ENCODE peak calls at places on chromosome 11, in five cellular contexts. One of them, this sample, is unnamed.

GRCh38 chr11:76769645-76770586 is 13.2 kb upstream of the TSKU start:
- DNase-seq in HEK293T: no peak
- DNase-seq in stimulated activated CD8-positive, alpha-beta memory T cell treated with anti-CD3 and anti-CD28 coated beads, Interleukin-4, amount 100 ng/mL, for 48 hours: no peak
- DNase-seq in stimulated activated CD4-positive, alpha-beta T cell treated with anti-CD3 and anti-CD28 coated beads, Interleukin-1b, Interleukin-23, amount 100 ng/mL, for 4 hours: no peak
- DNase-seq in GM06990: no peak
- DNase-seq in this sample: no peak

GRCh38 chr11:11293798-11294611 is 59.0 kb downstream of the CSNK2A3 start:
- DNase-seq in HEK293T: no peak
- DNase-seq in stimulated activated CD8-positive, alpha-beta memory T cell treated with anti-CD3 and anti-CD28 coated beads, Interleukin-4, amount 100 ng/mL, for 48 hours: no peak
- DNase-seq in stimulated activated CD4-positive, alpha-beta T cell treated with anti-CD3 and anti-CD28 coated beads, Interleukin-1b, Interleukin-23, amount 100 ng/mL, for 4 hours: no peak
- DNase-seq in GM06990: no peak
- DNase-seq in this sample: no peak

GRCh38 chr11:67255353-67255752 is 10.9 kb upstream of the GRK2 start:
- DNase-seq in HEK293T: no peak
- DNase-seq in stimulated activated CD8-positive, alpha-beta memory T cell treated with anti-CD3 and anti-CD28 coated beads, Interleukin-4, amount 100 ng/mL, for 48 hours: no peak
- DNase-seq in stimulated activated CD4-positive, alpha-beta T cell treated with anti-CD3 and anti-CD28 coated beads, Interleukin-1b, Interleukin-23, amount 100 ng/mL, for 4 hours: no peak
- DNase-seq in GM06990: no peak
- DNase-seq in this sample: no peak

GRCh38 chr11:112213753-112214152 is 12.5 kb upstream of the PTS start:
- DNase-seq in HEK293T: no peak
- DNase-seq in stimulated activated CD8-positive, alpha-beta memory T cell treated with anti-CD3 and anti-CD28 coated beads, Interleukin-4, amount 100 ng/mL, for 48 hours: no peak
- DNase-seq in stimulated activated CD4-positive, alpha-beta T cell treated with anti-CD3 and anti-CD28 coated beads, Interleukin-1b, Interleukin-23, amount 100 ng/mL, for 4 hours: no peak
- DNase-seq in GM06990: no peak
- DNase-seq in this sample: no peak

GRCh38 chr11:116925050-116925449 is 87.6 kb upstream of the APOA1 start:
- DNase-seq in HEK293T: no peak
- DNase-seq in stimulated activated CD8-positive, alpha-beta memory T cell treated with anti-CD3 and anti-CD28 coated beads, Interleukin-4, amount 100 ng/mL, for 48 hours: no peak
- DNase-seq in stimulated activated CD4-positive, alpha-beta T cell treated with anti-CD3 and anti-CD28 coated beads, Interleukin-1b, Interleukin-23, amount 100 ng/mL, for 4 hours: no peak
- DNase-seq in GM06990: no peak
- DNase-seq in this sample: peak; percentile 24

GRCh38 chr11:1929621-1930447 is 10.3 kb downstream of the TNNT3 start:
- DNase-seq in HEK293T: no peak
- DNase-seq in stimulated activated CD8-positive, alpha-beta memory T cell treated with anti-CD3 and anti-CD28 coated beads, Interleukin-4, amount 100 ng/mL, for 48 hours: no peak
- DNase-seq in stimulated activated CD4-positive, alpha-beta T cell treated with anti-CD3 and anti-CD28 coated beads, Interleukin-1b, Interleukin-23, amount 100 ng/mL, for 4 hours: no peak
- DNase-seq in GM06990: no peak
- DNase-seq in this sample: no peak

GRCh38 chr11:96204721-96205459 is 138.1 kb downstream of the MAML2 start:
- DNase-seq in HEK293T: no peak
- DNase-seq in stimulated activated CD8-positive, alpha-beta memory T cell treated with anti-CD3 and anti-CD28 coated beads, Interleukin-4, amount 100 ng/mL, for 48 hours: peak; percentile 56
- DNase-seq in stimulated activated CD4-positive, alpha-beta T cell treated with anti-CD3 and anti-CD28 coated beads, Interleukin-1b, Interleukin-23, amount 100 ng/mL, for 4 hours: no peak
- DNase-seq in GM06990: no peak
- DNase-seq in this sample: no peak

GRCh38 chr11:113546757-113547507 is 71.7 kb upstream of the DRD2 start:
- DNase-seq in HEK293T: no peak
- DNase-seq in stimulated activated CD8-positive, alpha-beta memory T cell treated with anti-CD3 and anti-CD28 coated beads, Interleukin-4, amount 100 ng/mL, for 48 hours: no peak
- DNase-seq in stimulated activated CD4-positive, alpha-beta T cell treated with anti-CD3 and anti-CD28 coated beads, Interleukin-1b, Interleukin-23, amount 100 ng/mL, for 4 hours: no peak
- DNase-seq in GM06990: no peak
- DNase-seq in this sample: no peak

GRCh38 chr11:125105921-125106320 is 5.5 kb downstream of the TMEM218 start:
- DNase-seq in HEK293T: no peak
- DNase-seq in stimulated activated CD8-positive, alpha-beta memory T cell treated with anti-CD3 and anti-CD28 coated beads, Interleukin-4, amount 100 ng/mL, for 48 hours: no peak
- DNase-seq in stimulated activated CD4-positive, alpha-beta T cell treated with anti-CD3 and anti-CD28 coated beads, Interleukin-1b, Interleukin-23, amount 100 ng/mL, for 4 hours: no peak
- DNase-seq in GM06990: no peak
- DNase-seq in this sample: no peak

GRCh38 chr11:45412033-45412432 is 125.9 kb upstream of the SYT13 start:
- DNase-seq in HEK293T: no peak
- DNase-seq in stimulated activated CD8-positive, alpha-beta memory T cell treated with anti-CD3 and anti-CD28 coated beads, Interleukin-4, amount 100 ng/mL, for 48 hours: no peak
- DNase-seq in stimulated activated CD4-positive, alpha-beta T cell treated with anti-CD3 and anti-CD28 coated beads, Interleukin-1b, Interleukin-23, amount 100 ng/mL, for 4 hours: no peak
- DNase-seq in GM06990: no peak
- DNase-seq in this sample: no peak

GRCh38 chr11:64339754-64340408 is at the start of gene CCDC88B:
- DNase-seq in HEK293T: no peak
- DNase-seq in stimulated activated CD8-positive, alpha-beta memory T cell treated with anti-CD3 and anti-CD28 coated beads, Interleukin-4, amount 100 ng/mL, for 48 hours: peak; percentile 86
- DNase-seq in stimulated activated CD4-positive, alpha-beta T cell treated with anti-CD3 and anti-CD28 coated beads, Interleukin-1b, Interleukin-23, amount 100 ng/mL, for 4 hours: peak; percentile 64
- DNase-seq in GM06990: peak; percentile 83
- DNase-seq in this sample: peak; percentile 85

GRCh38 chr11:119830400-119830799 is 101.4 kb upstream of the NECTIN1 start:
- DNase-seq in HEK293T: no peak
- DNase-seq in stimulated activated CD8-positive, alpha-beta memory T cell treated with anti-CD3 and anti-CD28 coated beads, Interleukin-4, amount 100 ng/mL, for 48 hours: no peak
- DNase-seq in stimulated activated CD4-positive, alpha-beta T cell treated with anti-CD3 and anti-CD28 coated beads, Interleukin-1b, Interleukin-23, amount 100 ng/mL, for 4 hours: no peak
- DNase-seq in GM06990: no peak
- DNase-seq in this sample: no peak

GRCh38 chr11:46588915-46589314 is 4.9 kb downstream of the AMBRA1 start:
- DNase-seq in HEK293T: no peak
- DNase-seq in stimulated activated CD8-positive, alpha-beta memory T cell treated with anti-CD3 and anti-CD28 coated beads, Interleukin-4, amount 100 ng/mL, for 48 hours: no peak
- DNase-seq in stimulated activated CD4-positive, alpha-beta T cell treated with anti-CD3 and anti-CD28 coated beads, Interleukin-1b, Interleukin-23, amount 100 ng/mL, for 4 hours: no peak
- DNase-seq in GM06990: no peak
- DNase-seq in this sample: no peak

GRCh38 chr11:130629039-130629438 is 180.6 kb downstream of the ADAMTS15 start:
- DNase-seq in HEK293T: no peak
- DNase-seq in stimulated activated CD8-positive, alpha-beta memory T cell treated with anti-CD3 and anti-CD28 coated beads, Interleukin-4, amount 100 ng/mL, for 48 hours: no peak
- DNase-seq in stimulated activated CD4-positive, alpha-beta T cell treated with anti-CD3 and anti-CD28 coated beads, Interleukin-1b, Interleukin-23, amount 100 ng/mL, for 4 hours: no peak
- DNase-seq in GM06990: no peak
- DNase-seq in this sample: no peak

GRCh38 chr11:67120456-67120855 is 1.4 kb downstream of the KDM2A start:
- DNase-seq in HEK293T: no peak
- DNase-seq in stimulated activated CD8-positive, alpha-beta memory T cell treated with anti-CD3 and anti-CD28 coated beads, Interleukin-4, amount 100 ng/mL, for 48 hours: no peak
- DNase-seq in stimulated activated CD4-positive, alpha-beta T cell treated with anti-CD3 and anti-CD28 coated beads, Interleukin-1b, Interleukin-23, amount 100 ng/mL, for 4 hours: no peak
- DNase-seq in GM06990: no peak
- DNase-seq in this sample: no peak

GRCh38 chr11:108743851-108744250 is 79.0 kb downstream of the DDX10 start:
- DNase-seq in HEK293T: no peak
- DNase-seq in stimulated activated CD8-positive, alpha-beta memory T cell treated with anti-CD3 and anti-CD28 coated beads, Interleukin-4, amount 100 ng/mL, for 48 hours: no peak
- DNase-seq in stimulated activated CD4-positive, alpha-beta T cell treated with anti-CD3 and anti-CD28 coated beads, Interleukin-1b, Interleukin-23, amount 100 ng/mL, for 4 hours: no peak
- DNase-seq in GM06990: no peak
- DNase-seq in this sample: no peak

GRCh38 chr11:18698341-18699268 is at the start of gene TMEM86A:
- DNase-seq in HEK293T: peak; percentile 96
- DNase-seq in stimulated activated CD8-positive, alpha-beta memory T cell treated with anti-CD3 and anti-CD28 coated beads, Interleukin-4, amount 100 ng/mL, for 48 hours: peak; percentile 93
- DNase-seq in stimulated activated CD4-positive, alpha-beta T cell treated with anti-CD3 and anti-CD28 coated beads, Interleukin-1b, Interleukin-23, amount 100 ng/mL, for 4 hours: peak; percentile 89
- DNase-seq in GM06990: peak; percentile 83
- DNase-seq in this sample: peak; percentile 77

GRCh38 chr11:94145916-94146315 is 17.3 kb downstream of the PANX1 start:
- DNase-seq in HEK293T: no peak
- DNase-seq in stimulated activated CD8-positive, alpha-beta memory T cell treated with anti-CD3 and anti-CD28 coated beads, Interleukin-4, amount 100 ng/mL, for 48 hours: no peak
- DNase-seq in stimulated activated CD4-positive, alpha-beta T cell treated with anti-CD3 and anti-CD28 coated beads, Interleukin-1b, Interleukin-23, amount 100 ng/mL, for 4 hours: no peak
- DNase-seq in GM06990: no peak
- DNase-seq in this sample: no peak

GRCh38 chr11:5380740-5381342 is 2.8 kb upstream of the OR51M1 start:
- DNase-seq in HEK293T: peak; percentile 60
- DNase-seq in stimulated activated CD8-positive, alpha-beta memory T cell treated with anti-CD3 and anti-CD28 coated beads, Interleukin-4, amount 100 ng/mL, for 48 hours: peak; percentile 47
- DNase-seq in stimulated activated CD4-positive, alpha-beta T cell treated with anti-CD3 and anti-CD28 coated beads, Interleukin-1b, Interleukin-23, amount 100 ng/mL, for 4 hours: no peak
- DNase-seq in GM06990: no peak
- DNase-seq in this sample: peak; percentile 11

GRCh38 chr11:33376331-33377099 is 119.3 kb downstream of the HIPK3 start:
- DNase-seq in HEK293T: peak; percentile 45
- DNase-seq in stimulated activated CD8-positive, alpha-beta memory T cell treated with anti-CD3 and anti-CD28 coated beads, Interleukin-4, amount 100 ng/mL, for 48 hours: no peak
- DNase-seq in stimulated activated CD4-positive, alpha-beta T cell treated with anti-CD3 and anti-CD28 coated beads, Interleukin-1b, Interleukin-23, amount 100 ng/mL, for 4 hours: no peak
- DNase-seq in GM06990: peak; percentile 48
- DNase-seq in this sample: no peak

GRCh38 chr11:9208726-9209501 is 56.2 kb downstream of the DENND5A start:
- DNase-seq in HEK293T: no peak
- DNase-seq in stimulated activated CD8-positive, alpha-beta memory T cell treated with anti-CD3 and anti-CD28 coated beads, Interleukin-4, amount 100 ng/mL, for 48 hours: no peak
- DNase-seq in stimulated activated CD4-positive, alpha-beta T cell treated with anti-CD3 and anti-CD28 coated beads, Interleukin-1b, Interleukin-23, amount 100 ng/mL, for 4 hours: no peak
- DNase-seq in GM06990: peak; percentile 48
- DNase-seq in this sample: no peak

GRCh38 chr11:74681686-74682651 is 49.3 kb downstream of the CHRDL2 start:
- DNase-seq in HEK293T: no peak
- DNase-seq in stimulated activated CD8-positive, alpha-beta memory T cell treated with anti-CD3 and anti-CD28 coated beads, Interleukin-4, amount 100 ng/mL, for 48 hours: no peak
- DNase-seq in stimulated activated CD4-positive, alpha-beta T cell treated with anti-CD3 and anti-CD28 coated beads, Interleukin-1b, Interleukin-23, amount 100 ng/mL, for 4 hours: no peak
- DNase-seq in GM06990: no peak
- DNase-seq in this sample: no peak

GRCh38 chr11:70914496-70914895 is 337.9 kb downstream of the SHANK2 start:
- DNase-seq in HEK293T: no peak
- DNase-seq in stimulated activated CD8-positive, alpha-beta memory T cell treated with anti-CD3 and anti-CD28 coated beads, Interleukin-4, amount 100 ng/mL, for 48 hours: no peak
- DNase-seq in stimulated activated CD4-positive, alpha-beta T cell treated with anti-CD3 and anti-CD28 coated beads, Interleukin-1b, Interleukin-23, amount 100 ng/mL, for 4 hours: no peak
- DNase-seq in GM06990: no peak
- DNase-seq in this sample: no peak

GRCh38 chr11:62546937-62547625 is 475 bp upstream of the AHNAK start:
- DNase-seq in HEK293T: no peak
- DNase-seq in stimulated activated CD8-positive, alpha-beta memory T cell treated with anti-CD3 and anti-CD28 coated beads, Interleukin-4, amount 100 ng/mL, for 48 hours: no peak
- DNase-seq in stimulated activated CD4-positive, alpha-beta T cell treated with anti-CD3 and anti-CD28 coated beads, Interleukin-1b, Interleukin-23, amount 100 ng/mL, for 4 hours: no peak
- DNase-seq in GM06990: no peak
- DNase-seq in this sample: no peak

This sample was measured in memory B cell.